ENCODE peak calls at places on chromosomes 6 and 20, in nine cellular contexts. W is fibroblast of lung, V is endothelial cell of umbilical vein, L is lower lobe of right lung, U is pancreas, C is sigmoid colon, K is body of pancreas, P is lung, A is stomach. O is an unnamed sample. For H3K9me3, the result is how much of the 10 kb centered on the place peaks cover.

GRCh38 chr6:36402481-36402880 is 15.0 kb upstream of the ETV7 start:
- DNase-seq in W (no peak), V (no peak), L (no peak), U (no peak), C (no peak), K (no peak), P (no peak), A (no peak), O (no peak)

GRCh38 chr6:13568970-13569369 is 5.4 kb upstream of the SIRT5 start:
- DNase-seq in W (no peak), V (no peak), L (no peak), U (no peak), C (no peak), K (no peak), P (no peak), A (no peak), O (no peak)

GRCh38 chr20:50331469-50332251 is 141.0 kb downstream of the CEBPB start:
- DNase-seq in W (no peak), V (no peak), L (peak), U (peak), C (peak), K (peak), P (peak), A (peak), O (peak)

GRCh38 chr20:47438464-47439381 is 63.0 kb upstream of the NCOA3 start:
- DNase-seq in W (peak), V (no peak), L (no peak), U (no peak), C (no peak), K (no peak), P (peak), A (no peak), O (no peak)

GRCh38 chr6:54802775-54803631 is 43.6 kb upstream of the FAM83B start:
- DNase-seq in W (peak), V (no peak), L (no peak), U (no peak), C (no peak), K (no peak), P (no peak), A (no peak), O (no peak)

GRCh38 chr6:120116343-120116742 is 766.8 kb upstream of the MAN1A1 start:
- DNase-seq in W (no peak), V (no peak), L (no peak), U (no peak), C (no peak), K (no peak), P (no peak), A (no peak), O (no peak)

GRCh38 chr6:31070711-31071197 is 41.6 kb downstream of the C6orf15 start:
- DNase-seq in W (peak), V (peak), L (no peak), U (peak), C (no peak), K (peak), P (no peak), A (peak), O (peak)

GRCh38 chr6:149488815-149489214 is 4.0 kb upstream of the ZC3H12D start:
- DNase-seq in W (no peak), V (no peak), L (no peak), U (no peak), C (no peak), K (no peak), P (peak), A (no peak), O (no peak)

GRCh38 chr20:10379761-10380160 is 54.3 kb downstream of the MKKS start:
- DNase-seq in W (no peak), V (no peak), L (no peak), U (no peak), C (no peak), K (no peak), P (no peak), A (no peak), O (no peak)

GRCh38 chr20:25032065-25032477 is 25.9 kb downstream of the ACSS1 start:
- DNase-seq in W (peak), V (no peak), L (peak), U (no peak), C (no peak), K (no peak), P (no peak), A (no peak), O (no peak)

GRCh38 chr6:6798430-6798829 is 209.9 kb downstream of the LY86 start:
- DNase-seq in W (no peak), V (no peak), L (no peak), U (no peak), C (no peak), K (no peak), P (no peak), A (peak), O (no peak)

GRCh38 chr6:98041921-98042320 is 758.9 kb upstream of the MMS22L start:
- DNase-seq in W (peak), V (no peak), L (no peak), U (no peak), C (no peak), K (no peak), P (no peak), A (no peak), O (no peak)

GRCh38 chr6:159762681-159763293 is 942 bp downstream of the ACAT2 start:
- DNase-seq in W (peak), V (no peak), L (peak), U (no peak), C (peak), K (peak), P (no peak), A (no peak), O (no peak)

GRCh38 chr6:111922454-111923297 is 49.4 kb upstream of the FYN start:
- DNase-seq in W (peak), V (no peak), L (no peak), U (no peak), C (no peak), K (no peak), P (no peak), A (no peak), O (no peak)

GRCh38 chr6:149135809-149136208 is 181.7 kb upstream of the TAB2 start:
- DNase-seq in W (no peak), V (no peak), L (no peak), U (no peak), C (no peak), K (no peak), P (no peak), A (no peak), O (no peak)

GRCh38 chr6:17536586-17536985 is 63.5 kb upstream of the FAM8A1 start:
- DNase-seq in W (no peak), V (no peak), L (no peak), U (no peak), C (no peak), K (no peak), P (no peak), A (no peak), O (no peak)

DNA sequence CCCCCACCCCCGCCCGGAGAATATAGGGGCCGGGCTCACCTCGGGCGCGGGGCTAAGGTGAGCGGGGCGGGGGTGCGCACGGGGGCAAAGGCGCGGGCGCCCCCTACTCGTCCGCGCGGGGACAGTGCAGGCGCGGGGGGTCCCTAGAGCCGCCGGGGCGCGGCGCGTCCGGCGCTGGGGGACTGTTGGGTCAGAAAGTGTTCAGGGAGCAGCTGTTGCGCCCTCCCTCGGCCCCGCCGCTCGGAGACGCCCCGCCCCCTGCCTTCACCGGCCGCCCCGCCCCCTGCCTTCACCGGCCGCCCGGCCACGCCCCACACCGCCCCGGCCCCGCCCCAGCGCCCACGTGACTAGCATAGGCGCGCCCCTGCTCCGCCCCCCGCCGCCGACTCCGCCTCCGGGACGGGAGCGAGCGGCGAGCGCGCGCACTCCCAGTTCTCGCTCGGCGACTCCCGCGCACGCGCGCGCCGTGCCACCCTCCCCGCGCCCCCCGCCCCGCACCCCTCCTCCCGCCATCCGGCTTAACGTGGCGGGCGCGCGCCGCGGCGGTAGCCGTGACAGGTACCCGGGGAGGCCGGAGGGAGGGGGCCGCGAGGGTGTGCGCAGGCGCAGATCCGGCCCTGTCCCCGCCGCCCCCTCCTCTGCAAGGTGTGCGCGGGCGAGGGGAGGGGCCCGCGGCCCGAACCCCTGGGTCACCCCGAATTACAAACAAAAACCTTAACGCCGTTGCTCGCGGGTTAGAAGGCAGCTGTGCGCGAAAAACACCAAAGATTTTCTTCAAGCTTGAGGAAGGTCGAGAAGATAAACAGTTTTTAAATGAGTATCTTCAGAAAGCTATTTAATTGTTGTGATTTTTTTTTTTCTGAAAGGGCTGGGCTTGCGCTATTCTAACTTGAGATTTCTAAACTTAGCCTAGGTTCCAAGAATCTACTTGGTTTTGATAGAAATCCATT is 704 bp upstream of the ZNF217 start:
- DNase-seq in W (peak), V (peak), L (peak), U (peak), C (peak), K (peak), P (peak), A (peak), O (peak)
- TF ChIP-seq CTCF in W (no peak), V (no peak), L (peak), U (no peak), C (no peak), K (no peak), P (no peak), A (no peak), O (peak)

GRCh38 chr6:90124904-90125510 is 171.6 kb downstream of the BACH2 start:
- DNase-seq in W (no peak), V (no peak), L (no peak), U (no peak), C (no peak), K (no peak), P (no peak), A (no peak), O (no peak)

GRCh38 chr6:90126178-90126577 is 170.5 kb downstream of the BACH2 start:
- DNase-seq in W (no peak), V (no peak), L (no peak), U (no peak), C (no peak), K (no peak), P (no peak), A (no peak), O (no peak)

GRCh38 chr6:90131091-90131490 is 165.6 kb downstream of the BACH2 start:
- DNase-seq in W (peak), V (no peak), L (no peak), U (no peak), C (no peak), K (no peak), P (no peak), A (no peak), O (no peak)

GRCh38 chr6:90123796-90124195 is 172.8 kb downstream of the BACH2 start:
- DNase-seq in W (peak), V (no peak), L (no peak), U (no peak), C (no peak), K (no peak), P (no peak), A (no peak), O (no peak)

GRCh38 chr6:90127589-90127988 is 169.1 kb downstream of the BACH2 start:
- DNase-seq in W (no peak), V (no peak), L (no peak), U (no peak), C (no peak), K (no peak), P (no peak), A (no peak), O (no peak)
- H3K4me3 ChIP-seq in W (no peak), V (no peak), L (no peak), U (no peak), C (no peak), K (no peak), P (no peak), A (no peak), O (no peak)

GRCh38 chr20:55793986-55794385 is 211.3 kb downstream of the CBLN4 start:
- DNase-seq in W (no peak), V (no peak), L (no peak), U (no peak), C (no peak), K (no peak), P (no peak), A (no peak), O (no peak)
- H3K9me3 ChIP-seq in W (under half), V (under half), L (under half), U (under half), C (under half), K (under half), P (under half), A (under half), O (under half)

GRCh38 chr6:169019727-169020491 is 233.7 kb downstream of the THBS2 start:
- DNase-seq in W (no peak), V (no peak), L (no peak), U (no peak), C (no peak), K (no peak), P (no peak), A (no peak), O (no peak)
- TF ChIP-seq CTCF in W (no peak), V (no peak), L (no peak), U (no peak), C (no peak), K (no peak), P (no peak), A (no peak), O (no peak)

GRCh38 chr6:160930547-160931377 is 60.8 kb upstream of the MAP3K4 start:
- DNase-seq in W (peak), V (peak), L (peak), U (peak), C (peak), K (peak), P (peak), A (peak), O (peak)

GRCh38 chr6:160934157-160934556 is 57.4 kb upstream of the MAP3K4 start:
- DNase-seq in W (no peak), V (no peak), L (no peak), U (no peak), C (no peak), K (no peak), P (no peak), A (no peak), O (no peak)

GRCh38 chr6:160929831-160930230 is 61.7 kb upstream of the MAP3K4 start:
- DNase-seq in W (no peak), V (no peak), L (no peak), U (no peak), C (no peak), K (no peak), P (no peak), A (no peak), O (no peak)

GRCh38 chr6:160933256-160933655 is 58.3 kb upstream of the MAP3K4 start:
- DNase-seq in W (no peak), V (no peak), L (no peak), U (no peak), C (no peak), K (no peak), P (no peak), A (no peak), O (no peak)

GRCh38 chr6:160931378-160932343 is 59.9 kb upstream of the MAP3K4 start:
- DNase-seq in W (peak), V (no peak), L (no peak), U (no peak), C (no peak), K (no peak), P (no peak), A (no peak), O (no peak)
- H3K4me3 ChIP-seq in W (no peak), V (no peak), L (peak), U (peak), C (peak), K (peak), P (no peak), A (peak), O (peak)

GRCh38 chr6:370555-370954 is 21.0 kb upstream of the IRF4 start:
- DNase-seq in W (no peak), V (no peak), L (no peak), U (no peak), C (no peak), K (no peak), P (no peak), A (no peak), O (no peak)
- H3K9me3 ChIP-seq in W (under half), V (under half), L (under half), U (under half), C (under half), K (under half), P (under half), A (under half), O (under half)

GRCh38 chr6:110649704-110650103 is 165.6 kb downstream of the CDK19 start:
- DNase-seq in W (no peak), V (no peak), L (no peak), U (no peak), C (no peak), K (no peak), P (no peak), A (no peak), O (no peak)
- TF ChIP-seq CTCF in W (no peak), V (no peak), L (no peak), U (no peak), C (no peak), K (no peak), P (no peak), A (no peak), O (no peak)

GRCh38 chr6:129709451-129709908 is 497 bp downstream of the ARHGAP18 start:
- DNase-seq in W (peak), V (peak), L (no peak), U (peak), C (no peak), K (peak), P (peak), A (peak), O (peak)

GRCh38 chr6:129708496-129709216 is 1.3 kb downstream of the ARHGAP18 start:
- DNase-seq in W (no peak), V (no peak), L (no peak), U (no peak), C (no peak), K (no peak), P (no peak), A (no peak), O (no peak)

GRCh38 chr6:129709909-129710721 is at the start of gene ARHGAP18:
- DNase-seq in W (peak), V (peak), L (peak), U (peak), C (peak), K (peak), P (peak), A (peak), O (peak)

GRCh38 chr6:129713806-129714338 is 3.9 kb upstream of the ARHGAP18 start:
- DNase-seq in W (no peak), V (peak), L (no peak), U (no peak), C (no peak), K (no peak), P (no peak), A (no peak), O (peak)

DNA sequence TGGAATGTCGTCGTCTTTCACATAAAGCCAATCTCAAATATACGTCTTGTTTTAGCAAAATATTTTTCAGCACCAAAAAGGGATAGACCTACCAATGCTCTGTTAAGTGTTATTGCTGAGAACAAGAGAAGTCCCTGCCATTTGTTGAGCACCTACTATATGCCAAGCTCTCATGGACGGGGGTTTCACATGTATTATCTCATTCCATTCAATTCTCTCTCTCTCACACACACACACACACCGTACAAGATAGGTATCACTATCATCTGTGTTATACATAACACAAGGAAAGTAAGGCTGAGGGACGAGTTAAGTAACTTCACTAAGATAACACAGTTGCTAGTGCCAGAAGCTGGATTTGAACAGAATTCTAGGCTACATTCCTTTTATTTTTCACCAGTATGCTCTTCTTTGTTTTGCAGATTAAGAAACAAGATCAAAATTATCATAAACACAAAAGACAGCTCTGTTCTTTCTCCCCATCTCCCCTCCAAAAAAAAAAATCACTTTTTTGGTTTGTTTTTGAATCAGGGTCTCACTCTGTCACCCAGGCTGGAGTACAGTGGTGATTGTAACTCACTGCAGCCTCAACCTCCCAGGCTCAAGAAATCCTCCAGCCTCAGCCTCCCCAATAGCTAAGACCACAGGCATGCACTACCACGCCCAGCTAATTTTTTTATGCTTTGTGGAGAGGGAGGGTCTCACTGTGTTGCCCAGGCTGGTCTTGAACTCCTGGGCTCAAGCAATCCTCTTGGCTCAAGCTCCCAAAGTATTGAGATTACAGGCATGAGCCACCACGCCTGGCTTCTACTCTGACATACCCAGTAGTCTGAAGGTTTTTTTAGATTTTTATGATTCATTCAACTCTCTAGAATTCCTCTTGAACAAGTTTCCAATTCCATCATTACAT is 1.0 kb upstream of the ARHGAP18 start:
- DNase-seq in W (no peak), V (no peak), L (no peak), U (no peak), C (no peak), K (no peak), P (no peak), A (no peak), O (no peak)
- H3K4me3 ChIP-seq in W (peak), V (no peak), L (peak), U (no peak), C (no peak), K (no peak), P (no peak), A (peak), O (peak)